ENCODE peak calls at places on chromosome 5, in nine cellular contexts. V is lower leg skin, W is GM12865, P is astrocyte of the cerebellum, H is tibial nerve, E is spleen, S is fibroblast of the aortic adventitia, A is osteoblast, O is AG09309. R is an unnamed sample.

GRCh38 chr5:72244862-72245371 is 75.1 kb downstream of the MRPS27 start:
- DNase-seq in V (no peak), W (peak; percentile 61), P (no peak), H (no peak), E (no peak), S (peak; percentile 75), A (no peak), O (peak; percentile 52), R (no peak)

GRCh38 chr5:169803077-169803981 is 166.3 kb downstream of the DOCK2 start:
- DNase-seq in V (no peak), W (no peak), P (peak; percentile 53), H (no peak), E (no peak), S (peak; percentile 100), A (peak; percentile 88), O (peak; percentile 97), R (peak; percentile 84)

GRCh38 chr5:39485075-39485474 is 60.3 kb upstream of the DAB2 start:
- DNase-seq in V (no peak), W (no peak), P (no peak), H (no peak), E (no peak), S (peak; percentile 87), A (no peak), O (no peak), R (no peak)

GRCh38 chr5:172529896-172530295 is 75.6 kb upstream of the SH3PXD2B start:
- DNase-seq in V (peak; percentile 6), W (no peak), P (no peak), H (no peak), E (peak; percentile 9), S (no peak), A (no peak), O (no peak), R (no peak)

GRCh38 chr5:75007537-75007847 is 44.9 kb downstream of the GCNT4 start:
- DNase-seq in V (no peak), W (no peak), P (no peak), H (no peak), E (no peak), S (peak; percentile 10), A (no peak), O (peak; percentile 91), R (no peak)

GRCh38 chr5:16552666-16553343 is 64.0 kb downstream of the RETREG1 start:
- DNase-seq in V (peak; percentile 76), W (peak; percentile 65), P (peak; percentile 50), H (peak; percentile 57), E (no peak), S (peak; percentile 67), A (no peak), O (no peak), R (peak; percentile 77)

GRCh38 chr5:159956074-159956473 is 39.8 kb downstream of the ADRA1B start:
- DNase-seq in V (no peak), W (no peak), P (no peak), H (no peak), E (no peak), S (peak; percentile 16), A (no peak), O (no peak), R (no peak)

GRCh38 chr5:55324815-55325418 is 17.1 kb downstream of the MTREX start:
- DNase-seq in V (no peak), W (peak; percentile 53), P (peak; percentile 35), H (no peak), E (no peak), S (peak; percentile 73), A (no peak), O (no peak), R (no peak)

GRCh38 chr5:143083006-143083405 is 312.8 kb downstream of the ARHGAP26 start:
- DNase-seq in V (no peak), W (no peak), P (no peak), H (no peak), E (no peak), S (no peak), A (no peak), O (no peak), R (no peak)

GRCh38 chr5:127210082-127210481 is 80.5 kb upstream of the MEGF10 start:
- DNase-seq in V (no peak), W (no peak), P (no peak), H (no peak), E (no peak), S (no peak), A (no peak), O (no peak), R (no peak)

GRCh38 chr5:170540276-170540675 is 36.5 kb downstream of the KCNIP1 start:
- DNase-seq in V (no peak), W (no peak), P (no peak), H (no peak), E (no peak), S (no peak), A (no peak), O (no peak), R (peak; percentile 40)

DNA sequence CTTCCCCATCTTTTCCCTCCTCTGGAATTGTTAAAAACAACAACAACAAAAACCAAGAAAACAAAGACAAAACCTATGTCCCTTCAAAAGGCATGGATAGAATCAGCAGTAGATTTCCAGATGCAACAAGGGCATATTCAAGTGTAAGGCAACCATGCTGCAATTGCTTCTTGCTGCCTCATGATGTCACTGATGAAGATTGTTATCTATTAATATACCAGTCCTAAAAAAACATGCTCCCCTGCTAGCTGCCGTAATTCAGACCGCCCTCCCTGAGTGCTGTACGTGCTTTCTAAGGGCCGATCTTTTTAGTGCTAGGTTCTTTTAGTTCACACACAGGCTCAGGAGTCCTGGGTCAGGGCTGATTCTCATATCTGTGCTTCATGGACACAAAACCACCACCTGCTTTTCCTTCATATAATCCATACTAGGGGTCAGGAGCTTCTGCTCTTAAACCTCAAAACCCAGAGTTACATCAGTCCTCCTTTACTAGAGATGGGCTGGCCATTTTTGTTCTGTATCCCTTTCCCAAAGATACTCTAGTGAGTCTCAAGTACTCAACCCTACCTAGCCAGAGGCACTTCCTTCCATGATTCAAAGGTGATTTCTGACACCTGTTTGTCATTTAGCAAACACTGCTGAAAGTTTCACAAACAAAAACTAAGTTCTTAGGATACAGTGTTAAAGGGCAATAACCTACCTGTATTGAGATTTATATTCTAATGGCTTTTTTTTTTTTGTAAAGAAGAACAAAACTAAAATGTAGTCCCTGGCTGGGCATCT is 82.1 kb downstream of the GIN1 start:
- DNase-seq in V (no peak), W (no peak), P (no peak), H (no peak), E (no peak), S (no peak), A (peak; percentile 73), O (no peak), R (no peak)
- TF ChIP-seq CTCF in V (no peak), W (no peak), P (no peak), H (no peak), E (no peak), S (no peak), A (no peak), O (no peak), R (no peak)

GRCh38 chr5:175059687-175060194 is 335.4 kb downstream of the MSX2 start:
- DNase-seq in V (no peak), W (peak; percentile 12), P (peak; percentile 42), H (no peak), E (no peak), S (peak; percentile 1), A (no peak), O (peak; percentile 18), R (peak; percentile 63)

GRCh38 chr5:175056831-175057230 is 332.4 kb downstream of the MSX2 start:
- DNase-seq in V (no peak), W (no peak), P (no peak), H (no peak), E (no peak), S (no peak), A (no peak), O (no peak), R (no peak)

GRCh38 chr5:175060264-175060663 is 335.9 kb downstream of the MSX2 start:
- DNase-seq in V (no peak), W (no peak), P (no peak), H (no peak), E (no peak), S (no peak), A (no peak), O (no peak), R (no peak)
- H3K4me3 ChIP-seq in V (no peak overlapping the region), W (no peak overlapping the region), P (peak overlapping the region; percentile 1), H (no peak overlapping the region), E (peak overlapping the region; percentile 29), S (no peak overlapping the region), A (peak overlapping the region; percentile 47), O (peak overlapping the region; percentile 29), R (no peak overlapping the region)

GRCh38 chr5:88643315-88643714 is 239.7 kb downstream of the MEF2C start:
- DNase-seq in V (no peak), W (no peak), P (no peak), H (no peak), E (no peak), S (no peak), A (no peak), O (no peak), R (no peak)
- TF ChIP-seq CTCF in V (no peak), W (no peak), P (no peak), H (no peak), E (no peak), S (no peak), A (no peak), O (no peak), R (no peak)

GRCh38 chr5:43410414-43410813 is 1.8 kb downstream of the CCL28 start:
- DNase-seq in V (no peak), W (no peak), P (no peak), H (no peak), E (no peak), S (no peak), A (no peak), O (no peak), R (no peak)
- H3K4me3 ChIP-seq in V (no peak overlapping the region), W (no peak overlapping the region), P (no peak overlapping the region), H (no peak overlapping the region), E (no peak overlapping the region), S (no peak overlapping the region), A (no peak overlapping the region), O (no peak overlapping the region), R (no peak overlapping the region)